ENCODE peak calls at places on chromosome 1, in four cellular contexts. E is IMR-90, U is GM12878, W is K562. N is an unnamed sample.

GRCh38 chr1:155007253-155007828 is 4.7 kb downstream of the ZBTB7B start:
- DNase-seq in E (no peak), U (no peak), W (no peak), N (no peak)

GRCh38 chr1:14597343-14598006 is 1.0 kb upstream of the KAZN start:
- DNase-seq in E (no peak), U (no peak), W (no peak), N (no peak)

GRCh38 chr1:23403038-23403336 is 21.6 kb downstream of the TCEA3 start:
- DNase-seq in E (peak; percentile 86), U (no peak), W (peak; percentile 52), N (peak; percentile 80)

GRCh38 chr1:51473716-51474115 is 45.4 kb downstream of the EPS15 start:
- DNase-seq in E (no peak), U (no peak), W (no peak), N (no peak)

GRCh38 chr1:117686907-117687306 is 81.1 kb downstream of the TENT5C start:
- DNase-seq in E (peak; percentile 65), U (no peak), W (no peak), N (peak; percentile 87)

GRCh38 chr1:47646676-47647075 is 208.8 kb downstream of the FOXD2 start:
- DNase-seq in E (no peak), U (no peak), W (no peak), N (no peak)

GRCh38 chr1:110771245-110772022 is 96.7 kb upstream of the KCNA3 start:
- DNase-seq in E (no peak), U (no peak), W (no peak), N (no peak)

GRCh38 chr1:43345119-43345518 is 7.5 kb downstream of the MPL start:
- DNase-seq in E (no peak), U (no peak), W (peak; percentile 80), N (no peak)

GRCh38 chr1:81032973-81033425 is 767.7 kb upstream of the ADGRL2 start:
- DNase-seq in E (no peak), U (no peak), W (no peak), N (no peak)

GRCh38 chr1:236280438-236281285 is 1.1 kb downstream of the ERO1B start:
- DNase-seq in E (no peak), U (no peak), W (no peak), N (no peak)

GRCh38 chr1:39046811-39047210 is 20.7 kb downstream of the NDUFS5 start:
- DNase-seq in E (no peak), U (no peak), W (no peak), N (no peak)

GRCh38 chr1:26162220-26162703 is 3.4 kb downstream of the FAM110D start:
- DNase-seq in E (no peak), U (no peak), W (no peak), N (peak; percentile 25)

GRCh38 chr1:983736-984475 is 2.0 kb upstream of the PERM1 start:
- DNase-seq in E (no peak), U (no peak), W (peak; percentile 87), N (no peak)

GRCh38 chr1:202852163-202852904 is 36.6 kb downstream of the RABIF start:
- DNase-seq in E (peak; percentile 69), U (no peak), W (peak; percentile 84), N (peak; percentile 70)

GRCh38 chr1:89087241-89087640 is 22.2 kb upstream of the GBP1 start:
- DNase-seq in E (no peak), U (no peak), W (no peak), N (no peak)

GRCh38 chr1:201954263-201955008 is 867 bp upstream of the TIMM17A start:
- DNase-seq in E (no peak), U (no peak), W (no peak), N (no peak)

GRCh38 chr1:31714442-31715096 is 10.8 kb upstream of the COL16A1 start:
- DNase-seq in E (peak; percentile 49), U (no peak), W (peak; percentile 58), N (peak; percentile 70)

GRCh38 chr1:41578712-41579335 is 94.3 kb upstream of the EDN2 start:
- DNase-seq in E (peak; percentile 30), U (no peak), W (peak; percentile 44), N (peak; percentile 27)
- TF ChIP-seq FOS in E (no peak), U (no peak), W (no peak), N (no peak)

DNA sequence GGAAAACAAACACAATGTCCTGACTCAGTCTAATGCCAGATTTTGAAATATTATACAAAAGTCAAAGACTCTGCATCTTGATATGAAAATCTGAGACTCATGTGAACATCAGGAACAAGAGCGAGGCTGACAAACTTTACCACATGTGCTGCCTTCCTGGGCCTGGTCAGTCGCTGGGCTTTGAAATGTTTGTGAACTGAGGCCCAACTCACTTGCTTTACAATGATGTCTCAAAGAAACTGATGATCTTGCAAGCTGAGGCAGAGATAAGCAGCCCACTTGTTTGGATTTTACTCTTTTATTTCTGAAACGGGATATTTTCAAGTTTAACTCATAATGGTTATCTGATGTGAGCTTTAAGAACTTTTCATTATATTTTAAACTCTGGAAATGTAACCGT is 2.1 kb downstream of the BCAR3 start:
- DNase-seq in E (peak; percentile 52), U (no peak), W (no peak), N (no peak)
- H3K27ac ChIP-seq in E (peak overlapping the region; percentile 78), U (no peak overlapping the region), W (no peak overlapping the region), N (peak overlapping the region; percentile 84)

GRCh38 chr1:28815533-28815932 is 3.6 kb downstream of the OPRD1 start:
- DNase-seq in E (no peak), U (no peak), W (no peak), N (no peak)
- TF ChIP-seq FOS in E (no peak), U (no peak), W (no peak), N (no peak)

GRCh38 chr1:33008051-33008914 is 28.4 kb downstream of the AK2 start:
- DNase-seq in E (no peak), U (no peak), W (no peak), N (no peak)

GRCh38 chr1:33009561-33009960 is 27.1 kb downstream of the AK2 start:
- DNase-seq in E (no peak), U (no peak), W (peak; percentile 90), N (no peak)

GRCh38 chr1:33005812-33006465 is 30.7 kb downstream of the AK2 start:
- DNase-seq in E (no peak), U (no peak), W (no peak), N (peak; percentile 76)

GRCh38 chr1:33005117-33005811 is 31.4 kb downstream of the AK2 start:
- DNase-seq in E (no peak), U (no peak), W (no peak), N (no peak)

DNA sequence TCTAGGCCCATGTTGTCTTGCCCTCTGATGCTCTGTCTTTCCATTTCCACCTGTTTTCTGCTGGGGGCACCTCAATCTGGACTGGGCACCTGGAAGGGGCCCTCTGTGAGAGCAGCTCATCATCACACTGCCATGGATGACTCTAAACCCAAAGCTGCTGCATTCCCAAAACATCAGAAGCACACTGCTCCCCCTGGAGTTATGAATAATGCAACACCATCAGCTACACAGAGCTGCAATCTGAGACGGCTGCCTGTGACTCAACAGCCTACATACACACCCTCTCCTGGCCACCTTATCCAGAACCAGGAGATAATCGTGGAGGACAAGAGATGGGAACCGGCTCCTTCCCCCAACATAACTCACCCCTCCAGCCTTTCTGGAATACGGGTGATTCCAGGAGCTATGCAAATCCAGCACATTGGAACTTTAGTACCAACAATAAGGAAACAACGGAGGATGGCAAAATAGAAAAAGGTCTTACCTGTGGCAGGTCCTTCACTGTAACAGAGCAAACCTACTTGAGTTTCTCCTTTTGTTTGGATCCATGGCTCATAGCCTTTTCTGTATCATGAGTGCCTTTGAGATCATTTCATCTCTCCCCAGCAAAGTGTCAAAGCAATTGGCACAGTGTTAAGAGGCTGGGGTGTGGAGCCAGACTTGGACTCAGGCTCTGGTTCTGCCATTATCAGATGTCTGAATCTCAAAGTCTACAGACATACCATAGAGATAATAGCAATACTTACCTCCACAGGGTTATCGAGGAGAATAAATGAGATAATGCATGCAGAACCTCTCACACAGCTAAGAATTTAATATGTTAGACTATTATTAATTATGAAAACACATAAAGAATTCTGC is 29.3 kb downstream of the AK2 start:
- DNase-seq in E (peak; percentile 94), U (no peak), W (peak; percentile 56), N (peak; percentile 89)
- H3K27ac ChIP-seq in E (no peak overlapping the region), U (no peak overlapping the region), W (no peak overlapping the region), N (no peak overlapping the region)

GRCh38 chr1:160260436-160261382 is 1.6 kb downstream of the DCAF8 start:
- DNase-seq in E (peak; percentile 89), U (no peak), W (no peak), N (peak; percentile 87)
- TF ChIP-seq FOS in E (no peak), U (no peak), W (no peak), N (no peak)

N was measured in endothelial cell of umbilical vein.